ENCODE peak calls at places on chromosomes 4 and X, in nine cellular contexts. One of them, this sample, is unnamed.

GRCh38 chr4:97587912-97588311 is 555.4 kb downstream of the STPG2 start:
- DNase-seq in activated T-cell treated with anti-CD3 and anti-CD28 coated beads, Interleukin-2, amount 50 U/mL, for 4 hours: no peak
- DNase-seq in glomerular endothelial cell: no peak
- DNase-seq in 8988T: no peak
- DNase-seq in stimulated activated naive B cell treated with anti-CD40 and anti-IgM and Interleukin-4, amounts not matched to agents 10 μg/mL and 1 μg/mL and 100 μg/mL, for 72 hours: no peak
- DNase-seq in NCI-H1092: no peak
- DNase-seq in cardiac fibroblast: peak; percentile 51
- DNase-seq in GM03348: no peak
- DNase-seq in NCI-H1694: no peak
- DNase-seq in this sample: no peak

GRCh38 chr4:100190643-100191600 is 654 bp upstream of the DDIT4L start:
- DNase-seq in cardiac fibroblast: peak; percentile 49
- DNase-seq in activated T-cell treated with anti-CD3 and anti-CD28 coated beads, Interleukin-2, amount 50 U/mL, for 4 hours: no peak
- DNase-seq in glomerular endothelial cell: no peak
- DNase-seq in NCI-H1694: no peak
- DNase-seq in NCI-H1092: peak; percentile 3
- DNase-seq in 8988T: no peak
- DNase-seq in GM03348: peak; percentile 43
- DNase-seq in stimulated activated naive B cell treated with anti-CD40 and anti-IgM and Interleukin-4, amounts not matched to agents 10 μg/mL and 1 μg/mL and 100 μg/mL, for 72 hours: no peak
- DNase-seq in this sample: peak; percentile 28

GRCh38 chr4:6753103-6753560 is 29.4 kb upstream of the KIAA0232 start:
- DNase-seq in 8988T: no peak
- DNase-seq in NCI-H1092: no peak
- DNase-seq in glomerular endothelial cell: no peak
- DNase-seq in activated T-cell treated with anti-CD3 and anti-CD28 coated beads, Interleukin-2, amount 50 U/mL, for 4 hours: no peak
- DNase-seq in GM03348: no peak
- DNase-seq in stimulated activated naive B cell treated with anti-CD40 and anti-IgM and Interleukin-4, amounts not matched to agents 10 μg/mL and 1 μg/mL and 100 μg/mL, for 72 hours: no peak
- DNase-seq in NCI-H1694: no peak
- DNase-seq in cardiac fibroblast: no peak
- DNase-seq in this sample: no peak

GRCh38 chr4:165597581-165598480 is 219.0 kb downstream of the CPE start:
- DNase-seq in activated T-cell treated with anti-CD3 and anti-CD28 coated beads, Interleukin-2, amount 50 U/mL, for 4 hours: no peak
- DNase-seq in GM03348: no peak
- DNase-seq in cardiac fibroblast: no peak
- DNase-seq in NCI-H1694: no peak
- DNase-seq in stimulated activated naive B cell treated with anti-CD40 and anti-IgM and Interleukin-4, amounts not matched to agents 10 μg/mL and 1 μg/mL and 100 μg/mL, for 72 hours: no peak
- DNase-seq in 8988T: no peak
- DNase-seq in NCI-H1092: no peak
- DNase-seq in glomerular endothelial cell: no peak
- DNase-seq in this sample: no peak

GRCh38 chrX:110588164-110588563 is 207.5 kb downstream of the CHRDL1 start:
- DNase-seq in GM03348: no peak
- DNase-seq in NCI-H1092: no peak
- DNase-seq in NCI-H1694: no peak
- DNase-seq in glomerular endothelial cell: no peak
- DNase-seq in 8988T: no peak
- DNase-seq in activated T-cell treated with anti-CD3 and anti-CD28 coated beads, Interleukin-2, amount 50 U/mL, for 4 hours: no peak
- DNase-seq in cardiac fibroblast: no peak
- DNase-seq in stimulated activated naive B cell treated with anti-CD40 and anti-IgM and Interleukin-4, amounts not matched to agents 10 μg/mL and 1 μg/mL and 100 μg/mL, for 72 hours: no peak
- DNase-seq in this sample: no peak

GRCh38 chrX:134543201-134543797 is 83.3 kb downstream of the HPRT1 start:
- DNase-seq in GM03348: no peak
- DNase-seq in activated T-cell treated with anti-CD3 and anti-CD28 coated beads, Interleukin-2, amount 50 U/mL, for 4 hours: no peak
- DNase-seq in NCI-H1694: no peak
- DNase-seq in glomerular endothelial cell: no peak
- DNase-seq in NCI-H1092: no peak
- DNase-seq in cardiac fibroblast: no peak
- DNase-seq in stimulated activated naive B cell treated with anti-CD40 and anti-IgM and Interleukin-4, amounts not matched to agents 10 μg/mL and 1 μg/mL and 100 μg/mL, for 72 hours: no peak
- DNase-seq in 8988T: no peak
- DNase-seq in this sample: peak; percentile 25

GRCh38 chr4:86831262-86832090 is 17.7 kb downstream of the SLC10A6 start:
- DNase-seq in GM03348: peak; percentile 82
- DNase-seq in NCI-H1092: no peak
- DNase-seq in stimulated activated naive B cell treated with anti-CD40 and anti-IgM and Interleukin-4, amounts not matched to agents 10 μg/mL and 1 μg/mL and 100 μg/mL, for 72 hours: no peak
- DNase-seq in NCI-H1694: no peak
- DNase-seq in cardiac fibroblast: peak; percentile 93
- DNase-seq in glomerular endothelial cell: no peak
- DNase-seq in 8988T: no peak
- DNase-seq in activated T-cell treated with anti-CD3 and anti-CD28 coated beads, Interleukin-2, amount 50 U/mL, for 4 hours: no peak
- DNase-seq in this sample: peak; percentile 91

GRCh38 chrX:16185725-16186136 is 18.4 kb downstream of the MAGEB17 start:
- DNase-seq in GM03348: peak; percentile 73
- DNase-seq in NCI-H1092: no peak
- DNase-seq in glomerular endothelial cell: peak; percentile 27
- DNase-seq in cardiac fibroblast: peak; percentile 79
- DNase-seq in 8988T: no peak
- DNase-seq in activated T-cell treated with anti-CD3 and anti-CD28 coated beads, Interleukin-2, amount 50 U/mL, for 4 hours: no peak
- DNase-seq in stimulated activated naive B cell treated with anti-CD40 and anti-IgM and Interleukin-4, amounts not matched to agents 10 μg/mL and 1 μg/mL and 100 μg/mL, for 72 hours: no peak
- DNase-seq in NCI-H1694: no peak
- DNase-seq in this sample: peak; percentile 75

GRCh38 chrX:68332156-68332823 is 101.0 kb downstream of the OPHN1 start:
- DNase-seq in NCI-H1694: no peak
- DNase-seq in stimulated activated naive B cell treated with anti-CD40 and anti-IgM and Interleukin-4, amounts not matched to agents 10 μg/mL and 1 μg/mL and 100 μg/mL, for 72 hours: no peak
- DNase-seq in GM03348: peak; percentile 13
- DNase-seq in NCI-H1092: no peak
- DNase-seq in glomerular endothelial cell: no peak
- DNase-seq in cardiac fibroblast: peak; percentile 37
- DNase-seq in activated T-cell treated with anti-CD3 and anti-CD28 coated beads, Interleukin-2, amount 50 U/mL, for 4 hours: no peak
- DNase-seq in 8988T: no peak
- DNase-seq in this sample: no peak

GRCh38 chr4:105215609-105216313 is 69.1 kb downstream of the TET2 start:
- DNase-seq in stimulated activated naive B cell treated with anti-CD40 and anti-IgM and Interleukin-4, amounts not matched to agents 10 μg/mL and 1 μg/mL and 100 μg/mL, for 72 hours: no peak
- DNase-seq in cardiac fibroblast: peak; percentile 71
- DNase-seq in GM03348: no peak
- DNase-seq in NCI-H1694: no peak
- DNase-seq in activated T-cell treated with anti-CD3 and anti-CD28 coated beads, Interleukin-2, amount 50 U/mL, for 4 hours: no peak
- DNase-seq in NCI-H1092: no peak
- DNase-seq in 8988T: no peak
- DNase-seq in glomerular endothelial cell: no peak
- DNase-seq in this sample: peak; percentile 3

GRCh38 chr4:4477391-4477790 is 64.5 kb downstream of the STX18 start:
- DNase-seq in NCI-H1694: no peak
- DNase-seq in NCI-H1092: no peak
- DNase-seq in activated T-cell treated with anti-CD3 and anti-CD28 coated beads, Interleukin-2, amount 50 U/mL, for 4 hours: no peak
- DNase-seq in 8988T: no peak
- DNase-seq in glomerular endothelial cell: no peak
- DNase-seq in cardiac fibroblast: peak; percentile 15
- DNase-seq in stimulated activated naive B cell treated with anti-CD40 and anti-IgM and Interleukin-4, amounts not matched to agents 10 μg/mL and 1 μg/mL and 100 μg/mL, for 72 hours: no peak
- DNase-seq in GM03348: peak; percentile 34
- DNase-seq in this sample: no peak

GRCh38 chr4:177987896-177988295 is 545.7 kb upstream of the AGA start:
- DNase-seq in glomerular endothelial cell: no peak
- DNase-seq in 8988T: no peak
- DNase-seq in activated T-cell treated with anti-CD3 and anti-CD28 coated beads, Interleukin-2, amount 50 U/mL, for 4 hours: no peak
- DNase-seq in GM03348: no peak
- DNase-seq in cardiac fibroblast: no peak
- DNase-seq in NCI-H1092: no peak
- DNase-seq in NCI-H1694: no peak
- DNase-seq in stimulated activated naive B cell treated with anti-CD40 and anti-IgM and Interleukin-4, amounts not matched to agents 10 μg/mL and 1 μg/mL and 100 μg/mL, for 72 hours: no peak
- DNase-seq in this sample: no peak

GRCh38 chrX:20315140-20315539 is 48.4 kb upstream of the RPS6KA3 start:
- DNase-seq in glomerular endothelial cell: no peak
- DNase-seq in activated T-cell treated with anti-CD3 and anti-CD28 coated beads, Interleukin-2, amount 50 U/mL, for 4 hours: no peak
- DNase-seq in cardiac fibroblast: peak; percentile 22
- DNase-seq in 8988T: no peak
- DNase-seq in NCI-H1092: no peak
- DNase-seq in GM03348: no peak
- DNase-seq in NCI-H1694: no peak
- DNase-seq in stimulated activated naive B cell treated with anti-CD40 and anti-IgM and Interleukin-4, amounts not matched to agents 10 μg/mL and 1 μg/mL and 100 μg/mL, for 72 hours: no peak
- DNase-seq in this sample: no peak

GRCh38 chr4:127708985-127709384 is 21.2 kb upstream of the SLC25A31 start:
- DNase-seq in NCI-H1694: no peak
- DNase-seq in stimulated activated naive B cell treated with anti-CD40 and anti-IgM and Interleukin-4, amounts not matched to agents 10 μg/mL and 1 μg/mL and 100 μg/mL, for 72 hours: no peak
- DNase-seq in glomerular endothelial cell: peak; percentile 65
- DNase-seq in GM03348: peak; percentile 17
- DNase-seq in activated T-cell treated with anti-CD3 and anti-CD28 coated beads, Interleukin-2, amount 50 U/mL, for 4 hours: no peak
- DNase-seq in 8988T: no peak
- DNase-seq in cardiac fibroblast: peak; percentile 95
- DNase-seq in NCI-H1092: no peak
- DNase-seq in this sample: peak; percentile 70

GRCh38 chr4:137892134-137892533 is 350.0 kb downstream of the SLC7A11 start:
- DNase-seq in cardiac fibroblast: no peak
- DNase-seq in 8988T: no peak
- DNase-seq in NCI-H1694: no peak
- DNase-seq in GM03348: no peak
- DNase-seq in NCI-H1092: no peak
- DNase-seq in stimulated activated naive B cell treated with anti-CD40 and anti-IgM and Interleukin-4, amounts not matched to agents 10 μg/mL and 1 μg/mL and 100 μg/mL, for 72 hours: no peak
- DNase-seq in glomerular endothelial cell: no peak
- DNase-seq in activated T-cell treated with anti-CD3 and anti-CD28 coated beads, Interleukin-2, amount 50 U/mL, for 4 hours: no peak
- DNase-seq in this sample: peak; percentile 64

GRCh38 chr4:79141530-79141929 is 184.3 kb downstream of the NAA11 start:
- DNase-seq in NCI-H1694: no peak
- DNase-seq in cardiac fibroblast: peak; percentile 11
- DNase-seq in 8988T: no peak
- DNase-seq in GM03348: peak; percentile 8
- DNase-seq in glomerular endothelial cell: no peak
- DNase-seq in NCI-H1092: no peak
- DNase-seq in stimulated activated naive B cell treated with anti-CD40 and anti-IgM and Interleukin-4, amounts not matched to agents 10 μg/mL and 1 μg/mL and 100 μg/mL, for 72 hours: no peak
- DNase-seq in activated T-cell treated with anti-CD3 and anti-CD28 coated beads, Interleukin-2, amount 50 U/mL, for 4 hours: no peak
- DNase-seq in this sample: peak; percentile 1

GRCh38 chrX:153494541-153495361 is at the start of gene BGN:
- DNase-seq in glomerular endothelial cell: no peak
- DNase-seq in stimulated activated naive B cell treated with anti-CD40 and anti-IgM and Interleukin-4, amounts not matched to agents 10 μg/mL and 1 μg/mL and 100 μg/mL, for 72 hours: no peak
- DNase-seq in GM03348: peak; percentile 75
- DNase-seq in activated T-cell treated with anti-CD3 and anti-CD28 coated beads, Interleukin-2, amount 50 U/mL, for 4 hours: no peak
- DNase-seq in cardiac fibroblast: peak; percentile 46
- DNase-seq in 8988T: no peak
- DNase-seq in NCI-H1092: peak; percentile 39
- DNase-seq in NCI-H1694: peak; percentile 57
- DNase-seq in this sample: peak; percentile 42

GRCh38 chr4:340011-340410 is 2.4 kb downstream of the ZNF141 start:
- DNase-seq in 8988T: no peak
- DNase-seq in activated T-cell treated with anti-CD3 and anti-CD28 coated beads, Interleukin-2, amount 50 U/mL, for 4 hours: no peak
- DNase-seq in NCI-H1694: no peak
- DNase-seq in NCI-H1092: no peak
- DNase-seq in GM03348: no peak
- DNase-seq in stimulated activated naive B cell treated with anti-CD40 and anti-IgM and Interleukin-4, amounts not matched to agents 10 μg/mL and 1 μg/mL and 100 μg/mL, for 72 hours: no peak
- DNase-seq in glomerular endothelial cell: no peak
- DNase-seq in cardiac fibroblast: peak; percentile 6
- DNase-seq in this sample: no peak

GRCh38 chr4:11496313-11496956 is 67.7 kb upstream of the HS3ST1 start:
- DNase-seq in 8988T: no peak
- DNase-seq in NCI-H1694: no peak
- DNase-seq in glomerular endothelial cell: no peak
- DNase-seq in activated T-cell treated with anti-CD3 and anti-CD28 coated beads, Interleukin-2, amount 50 U/mL, for 4 hours: no peak
- DNase-seq in GM03348: no peak
- DNase-seq in cardiac fibroblast: peak; percentile 76
- DNase-seq in stimulated activated naive B cell treated with anti-CD40 and anti-IgM and Interleukin-4, amounts not matched to agents 10 μg/mL and 1 μg/mL and 100 μg/mL, for 72 hours: no peak
- DNase-seq in NCI-H1092: no peak
- DNase-seq in this sample: no peak

GRCh38 chr4:81397635-81398034 is 74.1 kb downstream of the RASGEF1B start:
- DNase-seq in cardiac fibroblast: no peak
- DNase-seq in GM03348: no peak
- DNase-seq in activated T-cell treated with anti-CD3 and anti-CD28 coated beads, Interleukin-2, amount 50 U/mL, for 4 hours: no peak
- DNase-seq in 8988T: no peak
- DNase-seq in NCI-H1092: no peak
- DNase-seq in glomerular endothelial cell: no peak
- DNase-seq in NCI-H1694: no peak
- DNase-seq in stimulated activated naive B cell treated with anti-CD40 and anti-IgM and Interleukin-4, amounts not matched to agents 10 μg/mL and 1 μg/mL and 100 μg/mL, for 72 hours: no peak
- DNase-seq in this sample: no peak